ENCODE peak calls at places on chromosomes 16 and 17, in ten cellular contexts. One of them, this sample, is unnamed.

GRCh38 chr17:56623383-56623782 is 29.9 kb downstream of the NOG start:
- DNase-seq in CD4-positive, alpha-beta T cell: no peak
- DNase-seq in AG09309: no peak
- DNase-seq in ACHN: no peak
- DNase-seq in A673: no peak
- DNase-seq in MV-4-11: no peak
- DNase-seq in A172: no peak
- DNase-seq in HEK293T: no peak
- DNase-seq in left kidney: no peak
- DNase-seq in upper lobe of left lung: no peak
- DNase-seq in this sample: no peak

GRCh38 chr16:1773703-1774455 is 945 bp upstream of the MRPS34 start:
- DNase-seq in CD4-positive, alpha-beta T cell: no peak
- DNase-seq in AG09309: no peak
- DNase-seq in ACHN: peak; percentile 61
- DNase-seq in A673: no peak
- DNase-seq in MV-4-11: peak; percentile 27
- DNase-seq in A172: no peak
- DNase-seq in HEK293T: no peak
- DNase-seq in left kidney: no peak
- DNase-seq in upper lobe of left lung: no peak
- DNase-seq in this sample: no peak

GRCh38 chr17:3655766-3656165 is 12.6 kb downstream of the TAX1BP3 start:
- DNase-seq in CD4-positive, alpha-beta T cell: no peak
- DNase-seq in AG09309: no peak
- DNase-seq in ACHN: no peak
- DNase-seq in A673: no peak
- DNase-seq in MV-4-11: no peak
- DNase-seq in A172: no peak
- DNase-seq in HEK293T: no peak
- DNase-seq in left kidney: no peak
- DNase-seq in upper lobe of left lung: peak; percentile 31
- DNase-seq in this sample: no peak

GRCh38 chr16:87342978-87343752 is 26.0 kb upstream of the C16orf95 start:
- DNase-seq in CD4-positive, alpha-beta T cell: no peak
- DNase-seq in AG09309: no peak
- DNase-seq in ACHN: no peak
- DNase-seq in A673: no peak
- DNase-seq in MV-4-11: no peak
- DNase-seq in A172: no peak
- DNase-seq in HEK293T: no peak
- DNase-seq in left kidney: no peak
- DNase-seq in upper lobe of left lung: peak; percentile 68
- DNase-seq in this sample: no peak

GRCh38 chr17:48028736-48029135 is 8.9 kb downstream of the COPZ2 start:
- DNase-seq in CD4-positive, alpha-beta T cell: no peak
- DNase-seq in AG09309: no peak
- DNase-seq in ACHN: no peak
- DNase-seq in A673: no peak
- DNase-seq in MV-4-11: no peak
- DNase-seq in A172: no peak
- DNase-seq in HEK293T: no peak
- DNase-seq in left kidney: no peak
- DNase-seq in upper lobe of left lung: no peak
- DNase-seq in this sample: no peak

GRCh38 chr17:9470171-9470570 is 105.4 kb downstream of the STX8 start:
- DNase-seq in CD4-positive, alpha-beta T cell: no peak
- DNase-seq in AG09309: no peak
- DNase-seq in ACHN: no peak
- DNase-seq in A673: peak; percentile 88
- DNase-seq in MV-4-11: peak; percentile 64
- DNase-seq in A172: no peak
- DNase-seq in HEK293T: no peak
- DNase-seq in left kidney: no peak
- DNase-seq in upper lobe of left lung: no peak
- DNase-seq in this sample: no peak

GRCh38 chr17:45930420-45930951 is 36.1 kb downstream of the MAPT start:
- DNase-seq in CD4-positive, alpha-beta T cell: no peak
- DNase-seq in AG09309: no peak
- DNase-seq in ACHN: no peak
- DNase-seq in A673: no peak
- DNase-seq in MV-4-11: no peak
- DNase-seq in A172: no peak
- DNase-seq in HEK293T: no peak
- DNase-seq in left kidney: no peak
- DNase-seq in upper lobe of left lung: no peak
- DNase-seq in this sample: no peak

GRCh38 chr16:67475051-67475450 is 5.9 kb downstream of the ATP6V0D1 start:
- DNase-seq in CD4-positive, alpha-beta T cell: no peak
- DNase-seq in AG09309: no peak
- DNase-seq in ACHN: no peak
- DNase-seq in A673: no peak
- DNase-seq in MV-4-11: peak; percentile 65
- DNase-seq in A172: no peak
- DNase-seq in HEK293T: no peak
- DNase-seq in left kidney: no peak
- DNase-seq in upper lobe of left lung: no peak
- DNase-seq in this sample: no peak

GRCh38 chr16:48300391-48300856 is 53.1 kb upstream of the ABCC11 start:
- DNase-seq in CD4-positive, alpha-beta T cell: no peak
- DNase-seq in AG09309: peak; percentile 75
- DNase-seq in ACHN: peak; percentile 44
- DNase-seq in A673: peak; percentile 45
- DNase-seq in MV-4-11: peak; percentile 30
- DNase-seq in A172: no peak
- DNase-seq in HEK293T: no peak
- DNase-seq in left kidney: no peak
- DNase-seq in upper lobe of left lung: no peak
- DNase-seq in this sample: no peak

GRCh38 chr16:57245472-57246113 is 534 bp downstream of the ARL2BP start:
- DNase-seq in CD4-positive, alpha-beta T cell: no peak
- DNase-seq in AG09309: no peak
- DNase-seq in ACHN: peak; percentile 16
- DNase-seq in A673: no peak
- DNase-seq in MV-4-11: no peak
- DNase-seq in A172: peak; percentile 8
- DNase-seq in HEK293T: peak; percentile 43
- DNase-seq in left kidney: peak; percentile 60
- DNase-seq in upper lobe of left lung: no peak
- DNase-seq in this sample: peak; percentile 18

GRCh38 chr17:8226536-8227237 is 16.3 kb upstream of the AURKB start:
- DNase-seq in CD4-positive, alpha-beta T cell: no peak
- DNase-seq in AG09309: peak; percentile 84
- DNase-seq in ACHN: peak; percentile 94
- DNase-seq in A673: peak; percentile 96
- DNase-seq in MV-4-11: peak; percentile 90
- DNase-seq in A172: peak; percentile 94
- DNase-seq in HEK293T: peak; percentile 59
- DNase-seq in left kidney: peak; percentile 95
- DNase-seq in upper lobe of left lung: no peak
- DNase-seq in this sample: peak; percentile 80

GRCh38 chr16:87965973-87966667 is 14.9 kb downstream of the BANP start:
- DNase-seq in CD4-positive, alpha-beta T cell: no peak
- DNase-seq in AG09309: no peak
- DNase-seq in ACHN: no peak
- DNase-seq in A673: no peak
- DNase-seq in MV-4-11: no peak
- DNase-seq in A172: no peak
- DNase-seq in HEK293T: no peak
- DNase-seq in left kidney: no peak
- DNase-seq in upper lobe of left lung: no peak
- DNase-seq in this sample: no peak

GRCh38 chr17:55897301-55897700 is 146.4 kb downstream of the PCTP start:
- DNase-seq in CD4-positive, alpha-beta T cell: no peak
- DNase-seq in AG09309: no peak
- DNase-seq in ACHN: no peak
- DNase-seq in A673: no peak
- DNase-seq in MV-4-11: no peak
- DNase-seq in A172: no peak
- DNase-seq in HEK293T: no peak
- DNase-seq in left kidney: no peak
- DNase-seq in upper lobe of left lung: no peak
- DNase-seq in this sample: no peak

GRCh38 chr16:71499775-71500364 is 10.7 kb upstream of the ZNF19 start:
- DNase-seq in CD4-positive, alpha-beta T cell: peak; percentile 26
- DNase-seq in AG09309: no peak
- DNase-seq in ACHN: peak; percentile 72
- DNase-seq in A673: peak; percentile 67
- DNase-seq in MV-4-11: peak; percentile 29
- DNase-seq in A172: peak; percentile 28
- DNase-seq in HEK293T: peak; percentile 70
- DNase-seq in left kidney: peak; percentile 74
- DNase-seq in upper lobe of left lung: no peak
- DNase-seq in this sample: peak; percentile 44

GRCh38 chr17:28953444-28954118 is 2.3 kb upstream of the PHF12 start:
- DNase-seq in CD4-positive, alpha-beta T cell: peak; percentile 24
- DNase-seq in AG09309: no peak
- DNase-seq in ACHN: peak; percentile 60
- DNase-seq in A673: peak; percentile 65
- DNase-seq in MV-4-11: no peak
- DNase-seq in A172: no peak
- DNase-seq in HEK293T: peak; percentile 45
- DNase-seq in left kidney: peak; percentile 88
- DNase-seq in upper lobe of left lung: no peak
- DNase-seq in this sample: peak; percentile 39

GRCh38 chr17:62722625-62723024 is 85.5 kb downstream of the MARCHF10 start:
- DNase-seq in CD4-positive, alpha-beta T cell: no peak
- DNase-seq in AG09309: no peak
- DNase-seq in ACHN: no peak
- DNase-seq in A673: no peak
- DNase-seq in MV-4-11: no peak
- DNase-seq in A172: no peak
- DNase-seq in HEK293T: no peak
- DNase-seq in left kidney: no peak
- DNase-seq in upper lobe of left lung: no peak
- DNase-seq in this sample: no peak

GRCh38 chr17:42438600-42439567 is 15.8 kb upstream of the CAVIN1 start:
- DNase-seq in CD4-positive, alpha-beta T cell: peak; percentile 40
- DNase-seq in AG09309: no peak
- DNase-seq in ACHN: peak; percentile 56
- DNase-seq in A673: no peak
- DNase-seq in MV-4-11: peak; percentile 21
- DNase-seq in A172: peak; percentile 32
- DNase-seq in HEK293T: no peak
- DNase-seq in left kidney: peak; percentile 29
- DNase-seq in upper lobe of left lung: no peak
- DNase-seq in this sample: no peak

GRCh38 chr17:2049333-2050245 is 5.3 kb upstream of the HIC1 start:
- DNase-seq in CD4-positive, alpha-beta T cell: peak; percentile 90
- DNase-seq in AG09309: no peak
- DNase-seq in ACHN: peak; percentile 83
- DNase-seq in A673: peak; percentile 91
- DNase-seq in MV-4-11: peak; percentile 56
- DNase-seq in A172: no peak
- DNase-seq in HEK293T: peak; percentile 81
- DNase-seq in left kidney: peak; percentile 94
- DNase-seq in upper lobe of left lung: peak; percentile 99
- DNase-seq in this sample: peak; percentile 87

GRCh38 chr17:80882926-80883685 is 108.5 kb upstream of the CHMP6 start:
- DNase-seq in CD4-positive, alpha-beta T cell: no peak
- DNase-seq in AG09309: no peak
- DNase-seq in ACHN: no peak
- DNase-seq in A673: no peak
- DNase-seq in MV-4-11: no peak
- DNase-seq in A172: no peak
- DNase-seq in HEK293T: no peak
- DNase-seq in left kidney: no peak
- DNase-seq in upper lobe of left lung: no peak
- DNase-seq in this sample: no peak

GRCh38 chr16:66858740-66859396 is 14.7 kb downstream of the CA7 start:
- DNase-seq in CD4-positive, alpha-beta T cell: no peak
- DNase-seq in AG09309: no peak
- DNase-seq in ACHN: peak; percentile 61
- DNase-seq in A673: peak; percentile 42
- DNase-seq in MV-4-11: no peak
- DNase-seq in A172: peak; percentile 72
- DNase-seq in HEK293T: no peak
- DNase-seq in left kidney: no peak
- DNase-seq in upper lobe of left lung: no peak
- DNase-seq in this sample: peak; percentile 67

GRCh38 chr17:83079766-83080616 is 582 bp downstream of the METRNL start:
- DNase-seq in CD4-positive, alpha-beta T cell: no peak
- DNase-seq in AG09309: no peak
- DNase-seq in ACHN: no peak
- DNase-seq in A673: no peak
- DNase-seq in MV-4-11: no peak
- DNase-seq in A172: no peak
- DNase-seq in HEK293T: peak; percentile 33
- DNase-seq in left kidney: peak; percentile 68
- DNase-seq in upper lobe of left lung: peak; percentile 90
- DNase-seq in this sample: peak; percentile 42

GRCh38 chr16:66523861-66524354 is 26.0 kb downstream of the TK2 start:
- DNase-seq in CD4-positive, alpha-beta T cell: no peak
- DNase-seq in AG09309: no peak
- DNase-seq in ACHN: no peak
- DNase-seq in A673: no peak
- DNase-seq in MV-4-11: peak; percentile 95
- DNase-seq in A172: no peak
- DNase-seq in HEK293T: no peak
- DNase-seq in left kidney: no peak
- DNase-seq in upper lobe of left lung: no peak
- DNase-seq in this sample: no peak

This sample was measured in Daoy.